ENCODE peak calls at places on chromosomes 3 and 15, in seven cellular contexts. L, T, P, S, N, J and G are unnamed samples.

GRCh38 chr3:98027084-98027445 is 8.1 kb downstream of the GABRR3 start:
- DNase-seq in S (no peak), N (no peak), P (no peak), T (no peak), J (no peak), L (peak), G (no peak)

GRCh38 chr3:13545952-13546454 is 2.9 kb upstream of the FBLN2 start:
- DNase-seq in N (no peak), L (no peak), P (peak), T (no peak), J (no peak), S (no peak), G (no peak)

GRCh38 chr3:189908646-189909045 is 212.1 kb downstream of the P3H2 start:
- DNase-seq in P (no peak), T (no peak), L (no peak), S (no peak), N (no peak), J (no peak), G (no peak)

GRCh38 chr15:58980351-58980939 is 7.0 kb upstream of the RNF111 start:
- DNase-seq in T (no peak), P (no peak), N (peak), J (no peak), S (no peak), L (peak), G (no peak)

GRCh38 chr3:14925729-14926591 is 21.4 kb upstream of the NR2C2 start:
- DNase-seq in L (peak), J (no peak), N (peak), P (no peak), S (no peak), T (no peak), G (no peak)

GRCh38 chr3:15476378-15476777 is 45.1 kb downstream of the COLQ start:
- DNase-seq in T (no peak), L (peak), J (no peak), P (no peak), N (no peak), S (no peak), G (no peak)

GRCh38 chr3:168094580-168094876 is 1.2 kb downstream of the GOLIM4 start:
- DNase-seq in T (no peak), J (no peak), P (peak), L (no peak), S (no peak), N (no peak), G (no peak)

GRCh38 chr3:131036986-131037385 is 10.3 kb downstream of the NEK11 start:
- DNase-seq in L (no peak), T (no peak), J (no peak), N (no peak), P (no peak), S (no peak), G (no peak)

GRCh38 chr15:71753346-71753745 is 57.0 kb upstream of the NR2E3 start:
- DNase-seq in T (no peak), P (no peak), S (no peak), L (no peak), N (no peak), J (no peak), G (no peak)

GRCh38 chr3:66138336-66139234 is 82.2 kb upstream of the SLC25A26 start:
- DNase-seq in J (peak), S (peak), L (peak), N (peak), P (no peak), T (no peak), G (no peak)

GRCh38 chr3:100401674-100402036 is 316 bp downstream of the LNP1 start:
- DNase-seq in J (no peak), S (peak), L (no peak), N (peak), T (peak), P (peak), G (no peak)

GRCh38 chr3:14451844-14452533 is 49.6 kb downstream of the SLC6A6 start:
- DNase-seq in J (no peak), L (no peak), S (peak), P (peak), N (no peak), T (no peak), G (no peak)

GRCh38 chr3:178352300-178353021 is 183.8 kb upstream of the KCNMB2 start:
- DNase-seq in J (no peak), N (no peak), S (no peak), L (peak), T (no peak), P (no peak), G (no peak)

GRCh38 chr3:126752303-126753190 is 48.5 kb downstream of the CHCHD6 start:
- DNase-seq in P (peak), J (peak), T (peak), N (peak), L (peak), S (peak), G (no peak)

GRCh38 chr3:468172-468571 is 271.6 kb downstream of the CHL1 start:
- DNase-seq in S (no peak), J (no peak), L (no peak), T (no peak), N (peak), P (no peak), G (no peak)

GRCh38 chr3:153438275-153438674 is 276.2 kb downstream of the RAP2B start:
- DNase-seq in J (no peak), N (no peak), L (no peak), S (no peak), T (no peak), P (no peak), G (no peak)

GRCh38 chr15:77607111-77607893 is 25.4 kb downstream of the LINGO1 start:
- DNase-seq in N (no peak), J (no peak), L (peak), S (no peak), T (no peak), P (peak), G (no peak)

GRCh38 chr15:65390447-65390846 is 12.6 kb upstream of the IGDCC3 start:
- DNase-seq in J (no peak), P (no peak), N (no peak), S (no peak), T (no peak), L (no peak), G (no peak)

GRCh38 chr15:83312046-83312445 is 27.6 kb upstream of the BNC1 start:
- DNase-seq in N (no peak), P (no peak), T (no peak), L (no peak), S (no peak), J (no peak), G (no peak)

GRCh38 chr15:87631093-87631492 is 625.4 kb downstream of the NTRK3 start:
- DNase-seq in P (no peak), J (no peak), S (no peak), N (no peak), L (no peak), T (no peak), G (no peak)